ENCODE peak calls at places on chromosomes 6 and 20, in five cellular contexts. One of them, this sample, is unnamed.

GRCh38 chr6:11437824-11438459 is 99.6 kb upstream of the TMEM170B start:
- DNase-seq in esophagus muscularis mucosa: no peak
- DNase-seq in ovary: no peak
- DNase-seq in CD8-positive, alpha-beta memory T cell: no peak
- DNase-seq in OCI-LY7: no peak
- DNase-seq in this sample: no peak

GRCh38 chr6:14751645-14752173 is 494.2 kb upstream of the JARID2 start:
- DNase-seq in esophagus muscularis mucosa: no peak
- DNase-seq in OCI-LY7: no peak
- DNase-seq in CD8-positive, alpha-beta memory T cell: no peak
- DNase-seq in ovary: no peak
- DNase-seq in this sample: no peak

GRCh38 chr6:161407581-161407980 is 133.7 kb upstream of the AGPAT4 start:
- DNase-seq in esophagus muscularis mucosa: no peak
- DNase-seq in CD8-positive, alpha-beta memory T cell: no peak
- DNase-seq in OCI-LY7: no peak
- DNase-seq in ovary: no peak
- DNase-seq in this sample: no peak

GRCh38 chr6:87697581-87698552 is 4.2 kb downstream of the AKIRIN2 start:
- DNase-seq in OCI-LY7: peak; percentile 60
- DNase-seq in CD8-positive, alpha-beta memory T cell: no peak
- DNase-seq in esophagus muscularis mucosa: no peak
- DNase-seq in ovary: no peak
- DNase-seq in this sample: no peak

GRCh38 chr6:112233864-112234263 is 20.5 kb downstream of the LAMA4 start:
- DNase-seq in ovary: no peak
- DNase-seq in OCI-LY7: no peak
- DNase-seq in esophagus muscularis mucosa: no peak
- DNase-seq in CD8-positive, alpha-beta memory T cell: no peak
- DNase-seq in this sample: no peak

GRCh38 chr20:23451956-23452487 is 654 bp downstream of the CST11 start:
- DNase-seq in CD8-positive, alpha-beta memory T cell: no peak
- DNase-seq in ovary: no peak
- DNase-seq in OCI-LY7: no peak
- DNase-seq in esophagus muscularis mucosa: no peak
- DNase-seq in this sample: no peak

GRCh38 chr6:117483645-117484016 is 1.2 kb downstream of the DCBLD1 start:
- DNase-seq in OCI-LY7: no peak
- DNase-seq in CD8-positive, alpha-beta memory T cell: no peak
- DNase-seq in ovary: no peak
- DNase-seq in esophagus muscularis mucosa: no peak
- DNase-seq in this sample: no peak

GRCh38 chr20:13149371-13149770 is 71.7 kb upstream of the ISM1 start:
- DNase-seq in esophagus muscularis mucosa: no peak
- DNase-seq in CD8-positive, alpha-beta memory T cell: no peak
- DNase-seq in OCI-LY7: no peak
- DNase-seq in ovary: no peak
- DNase-seq in this sample: no peak

GRCh38 chr20:6908673-6909072 is 141.2 kb downstream of the BMP2 start:
- DNase-seq in OCI-LY7: no peak
- DNase-seq in ovary: no peak
- DNase-seq in CD8-positive, alpha-beta memory T cell: no peak
- DNase-seq in esophagus muscularis mucosa: no peak
- DNase-seq in this sample: no peak

GRCh38 chr20:13013411-13013810 is 4.6 kb downstream of the SPTLC3 start:
- DNase-seq in esophagus muscularis mucosa: no peak
- DNase-seq in ovary: no peak
- DNase-seq in OCI-LY7: no peak
- DNase-seq in CD8-positive, alpha-beta memory T cell: no peak
- DNase-seq in this sample: no peak

GRCh38 chr20:62710886-62711702 is 2.5 kb downstream of the NTSR1 start:
- DNase-seq in OCI-LY7: no peak
- DNase-seq in ovary: no peak
- DNase-seq in CD8-positive, alpha-beta memory T cell: no peak
- DNase-seq in esophagus muscularis mucosa: no peak
- DNase-seq in this sample: no peak

GRCh38 chr6:56570434-56571359 is 72.0 kb downstream of the DST start:
- DNase-seq in esophagus muscularis mucosa: no peak
- DNase-seq in OCI-LY7: peak; percentile 47
- DNase-seq in CD8-positive, alpha-beta memory T cell: no peak
- DNase-seq in ovary: no peak
- DNase-seq in this sample: no peak

GRCh38 chr6:116444092-116444491 is 17.1 kb upstream of the CALHM6 start:
- DNase-seq in CD8-positive, alpha-beta memory T cell: no peak
- DNase-seq in OCI-LY7: peak; percentile 44
- DNase-seq in ovary: no peak
- DNase-seq in esophagus muscularis mucosa: no peak
- DNase-seq in this sample: no peak

GRCh38 chr6:112153926-112154621 is 66.7 kb downstream of the FAM229B start:
- DNase-seq in ovary: no peak
- DNase-seq in CD8-positive, alpha-beta memory T cell: no peak
- DNase-seq in OCI-LY7: no peak
- DNase-seq in esophagus muscularis mucosa: no peak
- DNase-seq in this sample: no peak

GRCh38 chr20:47133809-47134456 is 222.6 kb downstream of the ZMYND8 start:
- DNase-seq in OCI-LY7: no peak
- DNase-seq in ovary: no peak
- DNase-seq in esophagus muscularis mucosa: no peak
- DNase-seq in CD8-positive, alpha-beta memory T cell: no peak
- DNase-seq in this sample: no peak

GRCh38 chr6:152273638-152274037 is 363.5 kb downstream of the SYNE1 start:
- DNase-seq in OCI-LY7: no peak
- DNase-seq in ovary: peak; percentile 40
- DNase-seq in CD8-positive, alpha-beta memory T cell: no peak
- DNase-seq in esophagus muscularis mucosa: no peak
- DNase-seq in this sample: no peak

GRCh38 chr6:52788478-52788877 is 15.1 kb downstream of the GSTA1 start:
- DNase-seq in CD8-positive, alpha-beta memory T cell: no peak
- DNase-seq in ovary: no peak
- DNase-seq in esophagus muscularis mucosa: no peak
- DNase-seq in OCI-LY7: no peak
- DNase-seq in this sample: no peak

GRCh38 chr20:34271961-34272360 is 30.7 kb downstream of the ASIP start:
- DNase-seq in OCI-LY7: no peak
- DNase-seq in esophagus muscularis mucosa: no peak
- DNase-seq in CD8-positive, alpha-beta memory T cell: no peak
- DNase-seq in ovary: no peak
- DNase-seq in this sample: no peak

GRCh38 chr6:36104836-36105235 is 25.5 kb upstream of the MAPK13 start:
- DNase-seq in OCI-LY7: no peak
- DNase-seq in ovary: no peak
- DNase-seq in esophagus muscularis mucosa: no peak
- DNase-seq in CD8-positive, alpha-beta memory T cell: no peak
- DNase-seq in this sample: no peak

GRCh38 chr6:52410979-52411378 is 9.2 kb upstream of the EFHC1 start:
- DNase-seq in esophagus muscularis mucosa: no peak
- DNase-seq in OCI-LY7: no peak
- DNase-seq in ovary: no peak
- DNase-seq in CD8-positive, alpha-beta memory T cell: no peak
- DNase-seq in this sample: no peak

GRCh38 chr6:11309947-11310665 is 77.6 kb upstream of the NEDD9 start:
- DNase-seq in CD8-positive, alpha-beta memory T cell: no peak
- DNase-seq in OCI-LY7: peak; percentile 16
- DNase-seq in esophagus muscularis mucosa: no peak
- DNase-seq in ovary: no peak
- DNase-seq in this sample: no peak

GRCh38 chr20:5065489-5066383 is 54.0 kb downstream of the PCNA start:
- DNase-seq in ovary: peak; percentile 70
- DNase-seq in CD8-positive, alpha-beta memory T cell: no peak
- DNase-seq in esophagus muscularis mucosa: no peak
- DNase-seq in OCI-LY7: no peak
- DNase-seq in this sample: no peak

GRCh38 chr6:100456178-100456880 is 8.4 kb downstream of the SIM1 start:
- DNase-seq in ovary: no peak
- DNase-seq in OCI-LY7: no peak
- DNase-seq in CD8-positive, alpha-beta memory T cell: no peak
- DNase-seq in esophagus muscularis mucosa: peak; percentile 62
- DNase-seq in this sample: no peak

GRCh38 chr20:63775096-63775978 is 35.8 kb downstream of the SLC2A4RG start:
- DNase-seq in CD8-positive, alpha-beta memory T cell: no peak
- DNase-seq in ovary: peak; percentile 65
- DNase-seq in esophagus muscularis mucosa: no peak
- DNase-seq in OCI-LY7: peak; percentile 53
- DNase-seq in this sample: no peak

DNA sequence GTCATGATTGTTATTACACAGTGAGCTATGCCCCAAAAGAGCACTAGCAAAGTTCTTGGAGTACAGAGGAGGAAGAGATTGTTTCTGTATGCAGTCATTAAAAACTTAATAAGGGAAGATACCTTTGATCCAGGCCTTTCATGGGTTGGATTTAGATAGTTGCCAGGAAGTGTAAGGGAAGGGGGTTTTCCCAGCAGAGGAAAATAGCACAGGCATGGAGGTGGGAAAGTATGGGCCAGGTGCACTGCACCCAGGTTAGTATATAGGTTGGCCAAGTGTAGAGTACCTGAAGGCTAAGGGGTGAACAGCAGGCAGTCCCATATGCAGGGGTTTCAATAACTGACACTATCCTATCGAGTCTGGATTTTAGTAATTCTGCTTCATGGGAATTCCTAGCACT is 101.4 kb downstream of the SOBP start:
- DNase-seq in CD8-positive, alpha-beta memory T cell: no peak
- DNase-seq in ovary: no peak
- DNase-seq in esophagus muscularis mucosa: no peak
- DNase-seq in OCI-LY7: no peak
- DNase-seq in this sample: no peak
- H3K27ac ChIP-seq in CD8-positive, alpha-beta memory T cell: no peak overlapping the region
- H3K27ac ChIP-seq in ovary: no peak overlapping the region
- H3K27ac ChIP-seq in esophagus muscularis mucosa: no peak overlapping the region
- H3K27ac ChIP-seq in OCI-LY7: no peak overlapping the region
- H3K27ac ChIP-seq in this sample: no peak overlapping the region

GRCh38 chr20:57399587-57400261 is 8.5 kb downstream of the RBM38 start:
- DNase-seq in ovary: peak; percentile 35
- DNase-seq in OCI-LY7: peak; percentile 33
- DNase-seq in CD8-positive, alpha-beta memory T cell: no peak
- DNase-seq in esophagus muscularis mucosa: no peak
- DNase-seq in this sample: no peak

GRCh38 chr20:57398231-57398821 is 7.1 kb downstream of the RBM38 start:
- DNase-seq in ovary: peak; percentile 85
- DNase-seq in esophagus muscularis mucosa: peak; percentile 93
- DNase-seq in OCI-LY7: peak; percentile 97
- DNase-seq in CD8-positive, alpha-beta memory T cell: peak; percentile 87
- DNase-seq in this sample: no peak

GRCh38 chr20:57400262-57400701 is 9.1 kb downstream of the RBM38 start:
- DNase-seq in esophagus muscularis mucosa: no peak
- DNase-seq in ovary: no peak
- DNase-seq in OCI-LY7: no peak
- DNase-seq in CD8-positive, alpha-beta memory T cell: no peak
- DNase-seq in this sample: no peak

GRCh38 chr20:57397693-57398108 is 6.5 kb downstream of the RBM38 start:
- DNase-seq in CD8-positive, alpha-beta memory T cell: peak; percentile 56
- DNase-seq in esophagus muscularis mucosa: no peak
- DNase-seq in ovary: peak; percentile 35
- DNase-seq in OCI-LY7: peak; percentile 61
- DNase-seq in this sample: no peak

DNA sequence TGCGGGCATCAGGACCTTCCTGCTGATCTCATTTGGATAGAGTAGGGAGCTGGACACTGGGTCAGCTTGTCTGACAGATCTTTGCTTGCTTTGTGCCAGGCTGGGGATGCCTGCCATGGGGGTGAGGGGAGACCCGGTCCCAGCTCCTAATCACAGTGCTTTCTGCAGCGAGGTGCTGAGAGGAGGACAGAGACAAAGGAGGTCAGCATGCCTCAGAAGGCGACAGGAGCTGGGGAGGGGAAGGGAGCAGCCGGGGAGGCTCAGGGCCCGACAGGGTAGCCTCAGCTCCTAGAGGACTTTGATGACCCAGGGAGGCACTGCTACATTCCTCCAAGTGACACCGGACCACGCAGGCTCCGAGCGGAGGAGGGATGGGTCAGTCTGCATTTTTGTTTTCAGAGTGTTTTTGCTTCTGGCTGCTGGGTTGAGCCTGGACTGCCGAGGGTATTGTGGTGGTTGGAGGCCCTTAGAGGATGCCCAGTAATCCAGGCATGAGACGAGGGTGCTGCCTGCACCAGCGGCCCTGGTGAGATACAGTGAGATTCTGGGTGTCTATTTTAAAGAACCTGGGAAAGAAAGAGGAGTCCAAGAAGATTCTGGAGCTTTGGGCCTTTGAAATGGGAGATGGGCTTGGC is 7.8 kb downstream of the RBM38 start:
- DNase-seq in OCI-LY7: no peak
- DNase-seq in ovary: no peak
- DNase-seq in esophagus muscularis mucosa: no peak
- DNase-seq in CD8-positive, alpha-beta memory T cell: no peak
- DNase-seq in this sample: no peak
- H3K27ac ChIP-seq in OCI-LY7: peak overlapping the region; percentile 97
- H3K27ac ChIP-seq in ovary: no peak overlapping the region
- H3K27ac ChIP-seq in esophagus muscularis mucosa: peak overlapping the region; percentile 95
- H3K27ac ChIP-seq in CD8-positive, alpha-beta memory T cell: peak overlapping the region; percentile 49
- H3K27ac ChIP-seq in this sample: no peak overlapping the region

DNA sequence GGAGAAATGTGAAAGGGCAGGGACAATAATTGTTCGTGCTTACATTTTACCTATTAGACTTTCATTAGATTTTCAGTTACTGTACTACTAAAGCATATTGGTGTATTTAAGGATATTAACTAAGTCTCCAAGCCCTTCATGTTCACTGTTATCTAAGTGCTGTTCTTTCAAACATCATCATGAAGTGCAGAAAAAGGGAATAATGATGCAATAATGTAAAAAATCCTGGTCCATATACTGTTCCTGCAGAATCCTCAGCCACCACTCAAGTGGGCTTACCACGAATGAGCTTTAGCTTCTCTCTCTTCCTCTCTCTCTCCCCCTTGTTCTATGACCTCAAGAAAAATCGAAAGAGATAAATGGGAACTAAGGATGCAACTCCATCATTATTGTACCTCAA is 600.7 kb downstream of the UTRN start:
- DNase-seq in esophagus muscularis mucosa: no peak
- DNase-seq in OCI-LY7: no peak
- DNase-seq in ovary: no peak
- DNase-seq in CD8-positive, alpha-beta memory T cell: no peak
- DNase-seq in this sample: no peak
- H3K27ac ChIP-seq in esophagus muscularis mucosa: no peak overlapping the region
- H3K27ac ChIP-seq in OCI-LY7: no peak overlapping the region
- H3K27ac ChIP-seq in ovary: no peak overlapping the region
- H3K27ac ChIP-seq in CD8-positive, alpha-beta memory T cell: no peak overlapping the region
- H3K27ac ChIP-seq in this sample: no peak overlapping the region

DNA sequence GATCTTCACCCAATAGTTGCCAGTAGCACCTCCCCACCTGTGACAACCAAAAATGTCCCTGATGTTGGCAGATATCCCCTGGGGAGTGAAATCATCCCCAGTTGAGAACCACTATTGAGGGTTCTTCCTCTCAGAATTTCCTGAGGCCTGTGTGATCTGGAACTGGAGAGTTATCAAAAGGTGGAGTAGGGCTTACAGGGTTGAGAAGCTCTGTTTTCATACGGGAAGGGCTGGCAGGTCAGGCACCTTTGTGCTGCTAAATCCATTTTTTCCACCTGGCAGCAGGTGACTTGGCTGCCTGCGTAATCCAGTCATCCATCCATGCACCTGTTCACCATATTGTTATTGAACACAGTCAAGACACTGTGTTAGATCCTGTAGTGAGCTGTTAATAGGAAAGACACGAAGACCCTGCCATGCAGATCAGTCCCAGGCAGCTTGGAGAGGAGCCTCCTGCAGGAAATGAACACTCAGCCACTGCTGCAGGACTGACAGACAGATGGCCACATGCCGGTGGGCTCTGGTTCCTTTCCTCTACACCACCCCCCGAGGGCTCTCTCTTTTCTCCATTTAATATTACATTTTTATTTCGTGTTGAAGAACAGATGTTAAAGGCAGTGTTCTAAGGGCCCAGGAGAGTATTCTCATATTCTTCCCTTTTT is 5.4 kb downstream of the DUSP22 start:
- DNase-seq in ovary: no peak
- DNase-seq in OCI-LY7: peak; percentile 42
- DNase-seq in CD8-positive, alpha-beta memory T cell: no peak
- DNase-seq in esophagus muscularis mucosa: no peak
- DNase-seq in this sample: no peak
- H3K27ac ChIP-seq in ovary: no peak overlapping the region
- H3K27ac ChIP-seq in OCI-LY7: peak overlapping the region; percentile 65
- H3K27ac ChIP-seq in CD8-positive, alpha-beta memory T cell: no peak overlapping the region
- H3K27ac ChIP-seq in esophagus muscularis mucosa: no peak overlapping the region
- H3K27ac ChIP-seq in this sample: peak overlapping the region; percentile 80